ENCODE peak calls at places on chromosomes 13 and 19, in four cellular contexts. Y is IMR-90, D is mesendoderm, V is H1. L is an unnamed sample.
A peak's percentile ranks its signal among the peaks of the same experiment; 100 is the strongest.

GRCh38 chr13:28356506-28357064 is 138.3 kb downstream of the FLT1 start:
- DNase-seq in D (peak; percentile 26), V (no peak), Y (no peak), L (no peak)

GRCh38 chr13:101681834-101682233 is 229.4 kb downstream of the ITGBL1 start:
- DNase-seq in Y (peak; percentile 28), V (no peak), D (no peak), L (no peak)

GRCh38 chr19:30536975-30537374 is 164.8 kb downstream of the ZNF536 start:
- DNase-seq in D (no peak), Y (no peak), V (no peak), L (no peak)

GRCh38 chr13:32025730-32026129 is 5.8 kb upstream of the FRY start:
- DNase-seq in V (peak; percentile 43), Y (no peak), D (peak; percentile 76), L (peak; percentile 45)

GRCh38 chr13:59024434-59024833 is 1139.3 kb downstream of the DIAPH3 start:
- DNase-seq in V (no peak), Y (no peak), D (no peak), L (no peak)

GRCh38 chr19:45929247-45929646 is 14.7 kb upstream of the NANOS2 start:
- DNase-seq in Y (no peak), D (no peak), V (no peak), L (no peak)

GRCh38 chr19:10895363-10895762 is 24.0 kb downstream of the CARM1 start:
- DNase-seq in V (no peak), Y (no peak), D (no peak), L (no peak)

GRCh38 chr13:108104736-108105135 is 110.6 kb downstream of the LIG4 start:
- DNase-seq in Y (no peak), D (no peak), V (no peak), L (no peak)

GRCh38 chr19:27824108-27824507 is 1388.8 kb downstream of the UQCRFS1 start:
- DNase-seq in D (no peak), V (no peak), Y (no peak), L (no peak)

GRCh38 chr19:35389192-35389861 is 18.5 kb downstream of the GPR42 start:
- DNase-seq in D (no peak), V (no peak), Y (no peak), L (no peak)

GRCh38 chr19:1221141-1221903 is 15.7 kb downstream of the STK11 start:
- DNase-seq in V (no peak), D (no peak), Y (peak; percentile 54), L (no peak)

GRCh38 chr13:21008026-21008425 is 53.4 kb downstream of the LATS2 start:
- DNase-seq in D (no peak), Y (no peak), V (no peak), L (no peak)

GRCh38 chr13:110251227-110251791 is 55.6 kb downstream of the COL4A1 start:
- DNase-seq in D (no peak), Y (no peak), V (no peak), L (no peak)

GRCh38 chr19:12984683-12985048 is 10.6 kb upstream of the NFIX start:
- DNase-seq in D (no peak), Y (no peak), V (no peak), L (peak; percentile 27)

GRCh38 chr19:10112037-10112751 is 701 bp downstream of the P2RY11 start:
- DNase-seq in D (peak; percentile 38), Y (no peak), V (no peak), L (no peak)

GRCh38 chr13:45316996-45317395 is 24.0 kb downstream of the TPT1 start:
- DNase-seq in D (no peak), V (no peak), Y (no peak), L (no peak)

GRCh38 chr19:52962394-52963228 is at the start of gene ZNF816:
- DNase-seq in Y (peak; percentile 88), D (peak; percentile 98), V (peak; percentile 82), L (peak; percentile 99)

GRCh38 chr19:45464861-45465427 is 2.9 kb upstream of the FOSB start:
- DNase-seq in D (peak; percentile 70), Y (no peak), V (no peak), L (no peak)

GRCh38 chr19:18895038-18895827 is 725 bp downstream of the CERS1 start:
- DNase-seq in V (no peak), Y (no peak), D (peak; percentile 81), L (peak; percentile 82)

GRCh38 chr13:41651413-41652068 is 194.2 kb downstream of the RGCC start:
- DNase-seq in Y (no peak), V (no peak), D (peak; percentile 47), L (no peak)

GRCh38 chr19:52028780-52029123 is 573 bp upstream of the ZNF614 start:
- DNase-seq in V (no peak), Y (no peak), D (no peak), L (no peak)

DNA sequence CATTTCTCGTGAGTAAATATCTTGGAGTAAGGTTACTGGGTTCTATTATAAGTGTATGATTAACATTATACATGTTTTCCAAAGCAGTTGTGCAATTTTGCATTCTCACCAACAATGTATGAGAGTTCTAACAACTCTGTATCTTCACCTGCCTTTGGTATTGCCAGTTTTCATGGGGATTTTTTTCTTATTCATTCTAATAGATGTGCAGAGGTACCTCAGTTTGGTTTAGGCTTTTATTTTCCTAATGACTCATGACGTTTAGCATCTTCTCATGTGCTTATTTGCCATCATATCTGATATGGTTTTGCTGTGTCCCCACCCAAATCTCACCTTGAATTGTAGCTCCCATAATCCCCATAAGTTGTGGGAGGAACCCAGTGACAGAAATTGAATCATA is 7.7 kb upstream of the NUDT15 start:
- DNase-seq in D (no peak), V (no peak), Y (no peak), L (no peak)
- H4K5ac ChIP-seq in D (no peak overlapping the region), V (no peak overlapping the region), Y (no peak overlapping the region), L (no peak overlapping the region)

GRCh38 chr13:50589651-50590054 is 253.8 kb downstream of the DLEU7 start:
- DNase-seq in D (no peak), Y (peak; percentile 85), V (no peak), L (no peak)

GRCh38 chr13:50593228-50593627 is 250.3 kb downstream of the DLEU7 start:
- DNase-seq in V (no peak), Y (no peak), D (no peak), L (no peak)

GRCh38 chr13:50594276-50594970 is 249.1 kb downstream of the DLEU7 start:
- DNase-seq in D (no peak), Y (no peak), V (no peak), L (peak; percentile 51)

GRCh38 chr13:50589139-50589538 is 254.4 kb downstream of the DLEU7 start:
- DNase-seq in Y (peak; percentile 91), D (no peak), V (no peak), L (no peak)

GRCh38 chr13:50592412-50593145 is 250.9 kb downstream of the DLEU7 start:
- DNase-seq in V (no peak), D (no peak), Y (peak; percentile 87), L (no peak)
- H4K5ac ChIP-seq in V (no peak overlapping the region), D (no peak overlapping the region), Y (no peak overlapping the region), L (no peak overlapping the region)

DNA sequence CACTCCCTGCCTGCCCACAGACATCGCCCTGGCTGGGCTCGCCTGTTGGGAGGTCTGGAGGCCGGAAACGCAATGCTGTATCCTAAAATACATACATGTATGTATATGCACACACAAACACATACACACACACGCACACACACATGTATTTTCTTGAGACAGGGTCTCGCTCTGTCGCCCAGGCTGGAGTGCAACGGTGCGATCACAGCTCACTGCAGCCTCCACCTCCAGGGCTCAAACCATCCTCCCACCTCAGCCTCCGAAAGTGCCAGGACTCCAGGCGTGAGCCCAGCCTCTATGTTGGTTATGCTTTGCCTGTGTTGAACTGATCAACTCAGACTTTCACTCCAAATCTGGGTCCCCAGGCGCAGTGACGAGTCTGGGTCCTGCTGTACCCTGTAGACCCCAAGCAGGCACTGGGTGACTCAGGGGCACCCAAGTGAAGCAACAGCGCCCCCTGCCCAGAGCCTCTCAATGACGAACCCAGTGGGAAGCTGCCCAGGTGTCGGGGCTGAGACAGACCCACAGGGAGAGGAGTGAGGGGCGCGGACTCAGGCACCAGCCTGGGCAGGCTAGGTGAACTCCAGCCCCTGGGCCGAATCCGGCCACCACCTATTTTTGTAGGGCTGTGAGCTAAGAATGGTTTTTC is 27.4 kb upstream of the CACTIN start:
- DNase-seq in Y (no peak), V (no peak), D (no peak), L (no peak)
- H4K5ac ChIP-seq in Y (no peak overlapping the region), V (no peak overlapping the region), D (no peak overlapping the region), L (no peak overlapping the region)

DNA sequence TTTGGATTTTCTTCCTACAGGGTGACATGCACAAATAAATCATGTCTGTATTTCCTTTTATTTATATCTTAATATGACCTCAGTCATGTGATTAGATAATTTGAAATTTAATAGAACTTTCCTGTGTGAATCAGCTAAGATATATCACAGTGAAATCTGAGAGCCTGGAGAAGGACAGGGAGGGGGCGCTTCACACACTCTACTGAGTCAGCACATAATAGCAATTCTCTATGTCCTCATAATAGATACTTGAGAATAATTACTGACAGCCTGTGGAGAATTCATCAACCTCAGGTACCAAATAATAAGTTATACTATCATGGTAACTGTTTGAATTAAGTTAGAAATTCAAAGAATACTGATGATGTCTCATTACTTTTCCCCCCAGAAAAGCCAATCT is 98.0 kb upstream of the SLC10A2 start:
- DNase-seq in Y (no peak), V (no peak), D (no peak), L (no peak)
- H4K5ac ChIP-seq in Y (no peak overlapping the region), V (no peak overlapping the region), D (no peak overlapping the region), L (no peak overlapping the region)

DNA sequence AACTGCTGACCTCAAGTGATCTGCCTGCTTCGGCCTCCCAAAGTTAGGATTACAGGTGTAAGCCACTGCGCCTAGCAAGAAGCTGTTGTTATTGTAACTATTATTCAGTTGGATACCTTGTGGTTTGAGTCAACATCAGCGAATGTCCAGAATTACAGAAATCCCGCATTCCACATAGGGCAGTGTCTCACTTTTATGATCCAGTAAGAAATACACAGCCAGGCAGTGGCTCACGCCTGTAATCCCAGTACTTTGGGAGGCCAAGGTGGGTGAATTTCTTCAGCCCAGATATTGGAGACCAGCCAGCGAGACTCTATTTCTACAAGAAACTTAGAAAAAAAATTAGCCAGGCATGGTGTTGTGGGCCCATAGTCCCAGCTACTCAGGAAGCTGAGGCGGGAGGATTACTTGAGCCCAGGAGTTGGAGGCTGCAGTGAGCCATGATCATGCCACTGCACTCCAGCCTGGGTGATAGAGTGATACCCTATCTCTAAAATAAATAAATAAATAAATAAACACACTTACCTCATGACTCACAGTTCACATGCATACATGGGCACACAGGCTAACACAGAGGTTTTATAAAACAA is 43.8 kb downstream of the SPTBN4 start:
- DNase-seq in D (no peak), Y (peak; percentile 13), V (no peak), L (no peak)
- H4K5ac ChIP-seq in D (no peak overlapping the region), Y (no peak overlapping the region), V (no peak overlapping the region), L (no peak overlapping the region)

DNA sequence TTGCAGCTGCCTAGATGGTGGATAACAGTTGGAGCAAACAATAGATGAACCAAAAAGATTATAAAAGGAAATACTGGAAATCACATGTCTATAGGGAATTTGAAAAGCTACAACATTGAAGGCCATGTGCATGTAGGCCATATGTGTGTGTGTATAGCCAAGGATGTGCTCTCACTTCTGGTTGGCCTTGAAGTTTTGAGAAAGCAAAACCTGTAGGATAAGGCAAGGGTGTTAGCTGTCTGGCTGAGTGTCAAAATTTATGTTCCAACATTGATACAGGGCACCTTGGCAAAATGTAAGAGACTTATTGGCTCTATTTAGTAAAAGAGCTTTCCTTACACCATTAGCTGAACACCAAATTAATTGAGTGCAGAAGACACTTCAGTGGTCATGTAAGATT is 1723.6 kb upstream of the PCDH20 start:
- DNase-seq in V (no peak), D (no peak), Y (no peak), L (no peak)
- H4K5ac ChIP-seq in V (no peak overlapping the region), D (no peak overlapping the region), Y (no peak overlapping the region), L (no peak overlapping the region)

GRCh38 chr19:58338825-58339558 is 12.2 kb downstream of the ZSCAN22 start:
- DNase-seq in V (no peak), Y (peak; percentile 7), D (peak; percentile 59), L (peak; percentile 66)
- H4K5ac ChIP-seq in V (no peak overlapping the region), Y (no peak overlapping the region), D (no peak overlapping the region), L (no peak overlapping the region)